ENCODE peak calls at places on chromosome 9, in ten cellular contexts. G is HTR-8/SVneo; I is stimulated activated CD4-positive, alpha-beta T cell treated with anti-CD3 and anti-CD28 coated beads, Interleukin-1b, Interleukin-23, amount 100 ng/mL, for 1 hour; A is right atrium auricular region; D is right cardiac atrium; U is effector CD8-positive, alpha-beta T cell; P is stimulated activated CD8-positive, alpha-beta memory T cell treated with anti-CD3 and anti-CD28 coated beads, Interleukin-7, amount 100 ng/mL, for 1 hour; Z is mesendoderm; M is sigmoid colon; T is activated naive CD8-positive, alpha-beta T cell treated with anti-CD3 and anti-CD28 coated beads, Interleukin-2, amount 10 ng/mL, durations not matched to agents 7 days and 5 days. H is an unnamed sample.

GRCh38 chr9:101977614-101978210 is 239.3 kb upstream of the GRIN3A start:
- DNase-seq in D (no peak), A (no peak), G (peak), U (no peak), M (no peak), Z (peak), T (no peak), I (no peak), P (no peak), H (no peak)

GRCh38 chr9:134716067-134716466 is 74.5 kb downstream of the COL5A1 start:
- DNase-seq in I (no peak), U (no peak), Z (no peak), A (no peak), P (no peak), T (no peak), G (no peak), D (no peak), M (no peak), H (no peak)

GRCh38 chr9:115200711-115201505 is 83.0 kb upstream of the TNC start:
- DNase-seq in T (no peak), U (no peak), A (no peak), Z (no peak), D (no peak), M (peak), G (no peak), I (no peak), P (no peak), H (no peak)

GRCh38 chr9:75152416-75152815 is 64.1 kb downstream of the OSTF1 start:
- DNase-seq in Z (no peak), A (no peak), G (no peak), D (no peak), U (no peak), I (no peak), P (peak), T (peak), M (no peak), H (no peak)

GRCh38 chr9:69174645-69175487 is 789 bp downstream of the TJP2 start:
- DNase-seq in U (no peak), M (peak), T (no peak), A (peak), Z (peak), I (no peak), D (peak), G (peak), P (no peak), H (no peak)

GRCh38 chr9:111036068-111036789 is 2.0 kb downstream of the LPAR1 start:
- DNase-seq in I (no peak), U (no peak), M (peak), T (no peak), D (peak), G (no peak), Z (peak), A (peak), P (no peak), H (no peak)

GRCh38 chr9:123825337-123825736 is 104.6 kb downstream of the DENND1A start:
- DNase-seq in M (no peak), I (no peak), U (no peak), A (no peak), G (no peak), Z (peak), T (no peak), D (no peak), P (no peak), H (no peak)

GRCh38 chr9:20558609-20559016 is 63.7 kb downstream of the MLLT3 start:
- DNase-seq in Z (peak), P (no peak), D (no peak), T (no peak), I (no peak), M (no peak), A (no peak), U (no peak), G (no peak), H (no peak)

GRCh38 chr9:134689320-134690181 is 47.9 kb downstream of the COL5A1 start:
- DNase-seq in U (no peak), Z (peak), M (peak), G (no peak), P (no peak), D (peak), T (no peak), I (no peak), A (peak), H (no peak)

GRCh38 chr9:16293610-16294009 is 576.9 kb downstream of the BNC2 start:
- DNase-seq in Z (no peak), U (no peak), I (no peak), M (no peak), T (no peak), D (no peak), G (no peak), P (no peak), A (no peak), H (no peak)

GRCh38 chr9:110440161-110440560 is 102.5 kb upstream of the TXNDC8 start:
- DNase-seq in D (no peak), U (no peak), T (no peak), I (no peak), G (no peak), M (no peak), A (no peak), Z (no peak), P (no peak), H (no peak)

GRCh38 chr9:90142580-90142979 is 500.0 kb downstream of the DIRAS2 start:
- DNase-seq in P (peak), M (no peak), D (peak), U (peak), G (no peak), Z (peak), A (no peak), T (no peak), I (peak), H (peak)

GRCh38 chr9:120841930-120842684 is 615 bp downstream of the PSMD5 start:
- DNase-seq in P (peak), U (no peak), T (no peak), G (peak), Z (peak), D (no peak), I (no peak), A (no peak), M (no peak), H (no peak)

GRCh38 chr9:100111235-100111634 is 12.2 kb downstream of the INVS start:
- DNase-seq in A (peak), T (no peak), Z (no peak), M (peak), P (no peak), I (no peak), G (no peak), U (no peak), D (peak), H (no peak)

GRCh38 chr9:14031015-14031414 is 282.9 kb downstream of the NFIB start:
- DNase-seq in P (no peak), A (no peak), G (no peak), U (no peak), T (no peak), Z (peak), M (peak), D (peak), I (no peak), H (no peak)

GRCh38 chr9:29769019-29769418 is 2195.7 kb upstream of the C9orf72 start:
- DNase-seq in M (no peak), A (no peak), G (no peak), I (no peak), P (no peak), T (no peak), U (no peak), D (no peak), Z (no peak), H (no peak)

GRCh38 chr9:133276923-133277322 is 1.9 kb upstream of the ABO start:
- DNase-seq in D (no peak), I (no peak), P (no peak), U (no peak), Z (no peak), T (no peak), G (no peak), A (no peak), M (no peak), H (no peak)

GRCh38 chr9:22244141-22245011 is 202.2 kb upstream of the DMRTA1 start:
- DNase-seq in A (no peak), P (no peak), U (no peak), D (no peak), G (peak), T (peak), I (no peak), M (no peak), Z (peak), H (no peak)

GRCh38 chr9:37617837-37618236 is 25.4 kb upstream of the TOMM5 start:
- DNase-seq in P (no peak), M (no peak), G (no peak), Z (peak), I (no peak), A (no peak), D (no peak), T (no peak), U (no peak), H (no peak)

GRCh38 chr9:27505744-27506161 is 18.3 kb upstream of the IFNK start:
- DNase-seq in T (no peak), U (no peak), D (no peak), I (no peak), Z (no peak), M (no peak), P (no peak), A (no peak), G (no peak), H (no peak)

GRCh38 chr9:95517559-95517933 is 775 bp upstream of the PTCH1 start:
- DNase-seq in D (no peak), Z (no peak), M (no peak), I (no peak), U (no peak), P (no peak), A (no peak), T (no peak), G (no peak), H (no peak)

GRCh38 chr9:134321571-134321930 is 4.7 kb upstream of the RXRA start:
- DNase-seq in M (peak), T (no peak), G (no peak), D (peak), U (no peak), A (no peak), I (no peak), P (no peak), Z (no peak), H (no peak)

GRCh38 chr9:135476981-135477380 is 2.6 kb upstream of the PPP1R26 start:
- DNase-seq in U (no peak), I (no peak), M (no peak), G (peak), A (no peak), D (no peak), P (no peak), Z (no peak), T (no peak), H (no peak)

GRCh38 chr9:77598510-77598909 is 49.6 kb downstream of the GNA14 start:
- DNase-seq in D (no peak), Z (no peak), G (no peak), M (no peak), A (no peak), P (no peak), I (no peak), T (no peak), U (no peak), H (no peak)

GRCh38 chr9:120436937-120437592 is 142.9 kb downstream of the CDK5RAP2 start:
- DNase-seq in A (peak), M (peak), Z (no peak), I (no peak), P (no peak), U (no peak), T (no peak), D (peak), G (no peak), H (no peak)

GRCh38 chr9:121440265-121440664 is 59.4 kb downstream of the GGTA1 start:
- DNase-seq in P (no peak), I (no peak), Z (peak), A (no peak), U (no peak), D (no peak), T (no peak), M (no peak), G (peak), H (no peak)

GRCh38 chr9:2199999-2200796 is 185.1 kb downstream of the SMARCA2 start:
- DNase-seq in M (no peak), A (no peak), G (no peak), D (no peak), U (no peak), I (no peak), Z (peak), T (no peak), P (no peak), H (no peak)

GRCh38 chr9:98730914-98731313 is 22.2 kb upstream of the GABBR2 start:
- DNase-seq in A (no peak), P (no peak), D (no peak), M (no peak), Z (no peak), G (no peak), U (no peak), T (no peak), I (no peak), H (no peak)

GRCh38 chr9:134928796-134929559 is 11.3 kb upstream of the FCN1 start:
- DNase-seq in U (no peak), A (peak), D (peak), I (no peak), G (no peak), Z (no peak), P (no peak), T (no peak), M (peak), H (no peak)